ENCODE peak calls at places on chromosomes 7 and 10, in five cellular contexts. P is aorta, Y is left lung, E is PC-3, C is HCT116. U is an unnamed sample. For H3K4me1, the result is how much of the 10 kb centered on the place peaks cover.

GRCh38 chr7:155277385-155277994 is 20.2 kb upstream of the INSIG1 start:
- DNase-seq in P (no peak), Y (no peak), C (no peak), E (peak), U (no peak)

GRCh38 chr7:140928491-140929309 is 4.0 kb upstream of the BRAF start:
- DNase-seq in C (no peak), P (no peak), Y (no peak), E (peak), U (no peak)

GRCh38 chr10:101616415-101617101 is 28.4 kb downstream of the DPCD start:
- DNase-seq in E (no peak), C (no peak), Y (no peak), P (no peak), U (no peak)

GRCh38 chr10:132859084-132859855 is 73.3 kb upstream of the NKX6-2 start:
- DNase-seq in C (no peak), Y (peak), E (no peak), P (no peak), U (peak)

GRCh38 chr7:35415411-35415822 is 161.5 kb upstream of the TBX20 start:
- DNase-seq in E (no peak), Y (no peak), C (no peak), P (no peak), U (no peak)

GRCh38 chr10:30041394-30042105 is 17.8 kb downstream of the JCAD start:
- DNase-seq in P (no peak), E (no peak), Y (no peak), C (no peak), U (no peak)

GRCh38 chr10:103752680-103753248 is 102.6 kb downstream of the SH3PXD2A start:
- DNase-seq in E (peak), P (no peak), Y (no peak), C (no peak), U (no peak)

GRCh38 chr7:74039337-74039736 is 11.4 kb downstream of the ELN start:
- DNase-seq in P (peak), C (no peak), E (no peak), Y (no peak), U (no peak)

GRCh38 chr7:36620166-36620708 is 104.1 kb downstream of the AOAH start:
- DNase-seq in C (no peak), P (no peak), E (no peak), Y (no peak), U (no peak)

GRCh38 chr10:79025113-79025832 is 43.5 kb upstream of the ZMIZ1 start:
- DNase-seq in P (peak), E (no peak), C (no peak), Y (peak), U (peak)

GRCh38 chr7:97094531-97094930 is 23.0 kb upstream of the SDHAF3 start:
- DNase-seq in Y (no peak), P (no peak), C (no peak), E (no peak), U (no peak)

GRCh38 chr7:40263752-40264390 is 129.1 kb downstream of the SUGCT start:
- DNase-seq in E (no peak), Y (no peak), C (no peak), P (no peak), U (no peak)

GRCh38 chr10:27440478-27440877 is 63.6 kb upstream of the RAB18 start:
- DNase-seq in P (no peak), C (no peak), Y (no peak), E (no peak), U (no peak)

GRCh38 chr7:35261476-35262285 is 7.8 kb upstream of the TBX20 start:
- DNase-seq in P (peak), Y (no peak), C (no peak), E (no peak), U (no peak)

GRCh38 chr7:46738713-46739220 is 817.7 kb upstream of the IGFBP3 start:
- DNase-seq in E (peak), C (no peak), P (no peak), Y (no peak), U (no peak)

GRCh38 chr10:96906864-96907263 is 74.8 kb downstream of the LCOR start:
- DNase-seq in P (no peak), Y (no peak), C (no peak), E (no peak), U (no peak)

GRCh38 chr7:80634505-80634904 is 3.9 kb upstream of the CD36 start:
- DNase-seq in Y (no peak), P (no peak), E (peak), C (no peak), U (no peak)

GRCh38 chr7:830069-830468 is 2.2 kb upstream of the SUN1 start:
- DNase-seq in E (no peak), Y (no peak), P (no peak), C (no peak), U (no peak)

GRCh38 chr7:17770710-17771375 is 169.5 kb downstream of the SNX13 start:
- DNase-seq in Y (no peak), E (no peak), P (no peak), C (no peak), U (no peak)

GRCh38 chr7:101122933-101123702 is 3.8 kb upstream of the SERPINE1 start:
- DNase-seq in C (no peak), E (no peak), P (no peak), Y (no peak), U (no peak)
- H3K27ac ChIP-seq in C (peak), E (no peak), P (peak), Y (peak), U (peak)

DNA sequence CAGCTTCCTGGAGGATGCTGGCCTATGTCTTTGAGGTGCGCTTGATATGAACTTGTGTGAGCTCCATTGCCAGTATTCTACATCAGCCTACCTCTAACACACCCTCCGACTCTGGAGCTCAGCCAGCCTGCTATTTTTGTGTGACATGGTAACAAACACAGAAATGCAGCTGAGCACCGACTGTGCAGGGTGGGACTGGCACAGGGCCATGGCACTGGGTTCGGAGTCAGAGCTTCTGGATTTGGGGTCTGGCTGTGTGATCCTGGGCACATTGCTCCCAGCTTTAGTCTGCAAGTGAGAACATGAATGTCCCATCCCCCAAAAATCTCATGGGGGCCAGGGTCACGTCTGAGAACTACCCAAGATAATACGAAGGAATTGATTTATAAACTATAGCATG is 257.2 kb upstream of the CTBP2 start:
- DNase-seq in P (no peak), E (no peak), C (no peak), Y (no peak), U (no peak)
- H3K4me1 ChIP-seq in P (under half), E (under half), C (under half), Y (under half), U (under half)

GRCh38 chr10:109893371-109893770 is 29.9 kb downstream of the XPNPEP1 start:
- DNase-seq in P (no peak), E (no peak), Y (no peak), C (no peak), U (no peak)
- H3K27ac ChIP-seq in P (peak), E (no peak), Y (no peak), C (no peak), U (no peak)

GRCh38 chr10:102616071-102616770 is 28.1 kb upstream of the TRIM8 start:
- DNase-seq in C (no peak), P (peak), E (no peak), Y (no peak), U (no peak)

GRCh38 chr10:102619281-102619981 is 24.8 kb upstream of the TRIM8 start:
- DNase-seq in Y (peak), C (no peak), P (no peak), E (no peak), U (no peak)

GRCh38 chr10:102620138-102620591 is 24.1 kb upstream of the TRIM8 start:
- DNase-seq in Y (peak), P (no peak), C (no peak), E (no peak), U (no peak)

GRCh38 chr10:102617041-102617440 is 27.2 kb upstream of the TRIM8 start:
- DNase-seq in C (no peak), Y (no peak), P (no peak), E (no peak), U (no peak)

GRCh38 chr10:102617816-102618215 is 26.5 kb upstream of the TRIM8 start:
- DNase-seq in P (no peak), Y (no peak), C (no peak), E (no peak), U (no peak)
- H3K4me1 ChIP-seq in P (under half), Y (under half), C (under half), E (under half), U (under half)

GRCh38 chr10:6929157-6929830 is 349.2 kb upstream of the PRKCQ start:
- DNase-seq in P (no peak), C (no peak), Y (no peak), E (no peak), U (no peak)
- H3K27ac ChIP-seq in P (no peak), C (no peak), Y (no peak), E (no peak), U (no peak)

DNA sequence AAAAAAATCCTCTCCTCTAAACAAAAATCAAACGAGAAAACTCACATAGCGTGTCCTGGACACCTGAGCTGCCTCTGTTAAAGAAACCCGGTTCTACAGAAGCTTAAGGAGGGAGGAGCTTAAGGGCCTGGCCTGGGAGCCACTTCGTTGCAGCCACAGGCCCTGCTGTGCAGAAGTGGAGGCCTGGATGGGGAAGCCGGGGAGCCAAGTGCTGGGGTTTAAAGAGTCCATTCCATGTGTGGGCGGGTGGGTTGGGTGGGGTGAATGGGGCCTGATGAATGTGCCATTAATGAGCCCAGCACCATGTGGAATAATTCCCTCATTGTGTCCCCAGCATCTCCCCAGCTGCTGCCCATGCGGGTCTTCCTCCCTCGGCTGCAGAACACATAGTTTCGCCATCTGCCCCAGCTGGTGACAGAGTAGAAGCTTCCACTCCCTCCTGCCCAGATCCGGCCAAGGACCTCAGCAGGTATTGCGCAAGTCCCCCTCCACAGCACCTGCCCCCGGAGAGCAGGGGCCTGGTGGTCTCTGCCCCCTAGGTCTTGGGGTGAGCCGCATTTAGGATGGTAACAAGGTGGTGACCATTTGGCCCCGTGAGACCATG is 127.8 kb upstream of the BTBD16 start:
- DNase-seq in P (no peak), E (peak), C (no peak), Y (no peak), U (no peak)
- H3K4me1 ChIP-seq in P (under half), E (half or more), C (under half), Y (under half), U (under half)

GRCh38 chr7:99595111-99595745 is 2.8 kb upstream of the TMEM225B start:
- DNase-seq in Y (no peak), P (no peak), C (no peak), E (no peak), U (no peak)

GRCh38 chr7:99596408-99596955 is 1.6 kb upstream of the TMEM225B start:
- DNase-seq in Y (no peak), E (no peak), C (no peak), P (no peak), U (no peak)

GRCh38 chr7:99601656-99602310 is 3.7 kb downstream of the TMEM225B start:
- DNase-seq in C (no peak), E (no peak), Y (no peak), P (no peak), U (no peak)

GRCh38 chr7:99597762-99598501 is at the start of gene TMEM225B:
- DNase-seq in E (no peak), P (no peak), Y (no peak), C (no peak), U (no peak)

DNA sequence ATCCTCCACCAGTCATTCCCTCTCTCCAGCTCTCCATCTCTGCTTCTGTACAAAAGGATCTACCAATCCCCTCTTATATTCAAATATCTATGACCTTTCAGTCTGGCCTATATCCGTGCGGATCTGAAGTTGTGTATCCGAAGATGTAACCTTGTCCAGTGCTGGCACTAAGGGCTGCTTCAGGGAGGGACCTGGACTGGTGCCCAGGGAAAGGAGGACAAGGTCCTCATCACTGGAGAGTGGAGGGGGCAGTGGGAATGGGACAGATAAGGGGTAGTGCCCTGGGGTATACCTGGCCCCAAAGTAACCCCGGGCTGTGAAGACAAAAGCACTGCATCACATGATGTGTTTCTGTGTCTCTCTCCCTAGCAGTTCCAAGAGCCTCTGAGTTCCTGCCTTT is 1.8 kb downstream of the TMEM225B start:
- DNase-seq in P (no peak), E (no peak), C (no peak), Y (no peak), U (no peak)
- H3K27ac ChIP-seq in P (no peak), E (no peak), C (no peak), Y (no peak), U (no peak)

DNA sequence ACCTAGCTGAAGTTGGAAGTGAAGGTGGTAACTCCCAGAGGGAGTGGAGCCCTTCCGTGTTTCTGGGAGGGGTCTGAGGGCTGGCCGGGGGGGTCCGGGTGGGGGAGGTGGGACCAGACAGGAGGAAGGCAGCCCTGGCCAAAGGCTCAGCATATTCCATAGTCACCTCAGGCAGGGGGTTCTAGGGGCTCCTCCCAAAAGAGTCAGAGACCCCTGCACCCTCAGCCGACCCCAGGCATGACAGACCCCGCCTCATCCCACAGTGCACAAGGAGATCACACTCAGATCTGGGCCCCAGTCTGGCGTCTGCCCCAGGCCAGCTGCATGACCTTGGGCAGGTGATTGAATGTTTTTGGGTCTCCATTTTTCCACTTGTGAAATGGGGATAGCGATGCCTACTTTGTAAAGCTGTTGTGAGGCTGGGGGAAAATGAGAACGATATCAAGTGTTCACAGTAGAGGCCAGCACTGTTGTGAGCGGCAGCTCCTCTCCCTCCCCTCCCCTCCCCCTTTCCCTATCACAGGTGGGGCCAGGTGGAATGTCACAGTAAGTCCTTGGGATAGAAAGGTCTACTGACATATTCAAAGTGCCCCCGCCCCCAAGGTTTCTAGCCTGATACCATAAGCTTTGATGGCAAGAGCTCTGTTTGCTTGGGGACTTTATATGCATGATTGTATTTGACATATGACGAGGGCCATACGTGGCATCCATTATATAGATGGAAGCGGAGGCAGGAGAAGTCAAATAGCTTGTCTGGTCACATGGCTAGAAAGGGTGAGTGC is 33.3 kb downstream of the DNAJB12 start:
- DNase-seq in P (no peak), Y (no peak), C (no peak), E (no peak), U (no peak)
- H3K4me1 ChIP-seq in P (under half), Y (under half), C (half or more), E (under half), U (half or more)

U was measured in RWPE2.